ENCODE peak calls at places on chromosomes 5 and 9, in five cellular contexts. F is stimulated activated CD8-positive, alpha-beta memory T cell treated with anti-CD3 and anti-CD28 coated beads, Interleukin-12 subunit alpha, Interleukin-12 subunit beta, amount 100 ng/mL, for 4 hours; M is HTR-8/SVneo; A is WERI-Rb-1; H is GM03348. I is an unnamed sample.

GRCh38 chr5:173010547-173011464 is 27.2 kb downstream of the ATP6V0E1 start:
- DNase-seq in F (no peak), M (no peak), A (no peak), H (peak; percentile 38), I (no peak)

GRCh38 chr9:129697111-129697955 is 31.9 kb downstream of the PRRX2 start:
- DNase-seq in F (no peak), M (peak; percentile 48), A (peak; percentile 46), H (peak; percentile 89), I (peak; percentile 54)

GRCh38 chr9:36870960-36871359 is 163.1 kb downstream of the PAX5 start:
- DNase-seq in F (no peak), M (no peak), A (no peak), H (no peak), I (no peak)

GRCh38 chr5:8650197-8650596 is 781.2 kb downstream of the MTRR start:
- DNase-seq in F (no peak), M (no peak), A (peak; percentile 37), H (no peak), I (no peak)

GRCh38 chr5:79791843-79792242 is 102.2 kb downstream of the CMYA5 start:
- DNase-seq in F (no peak), M (no peak), A (no peak), H (no peak), I (no peak)

GRCh38 chr9:130484362-130485072 is 39.8 kb downstream of the ASS1 start:
- DNase-seq in F (no peak), M (no peak), A (no peak), H (no peak), I (no peak)

GRCh38 chr5:976849-977751 is 31.5 kb upstream of the NKD2 start:
- DNase-seq in F (no peak), M (no peak), A (no peak), H (no peak), I (no peak)

GRCh38 chr5:156675402-156675801 is 174.7 kb upstream of the PPP1R2B start:
- DNase-seq in F (no peak), M (no peak), A (no peak), H (peak; percentile 9), I (no peak)

GRCh38 chr5:148342371-148343048 is 7.2 kb downstream of the SPINK9 start:
- DNase-seq in F (no peak), M (no peak), A (no peak), H (no peak), I (no peak)

GRCh38 chr5:11146171-11146570 is 385.1 kb upstream of the DAP start:
- DNase-seq in F (no peak), M (no peak), A (no peak), H (no peak), I (no peak)

GRCh38 chr5:101067415-101067814 is 164.3 kb upstream of the ST8SIA4 start:
- DNase-seq in F (no peak), M (no peak), A (no peak), H (no peak), I (no peak)

GRCh38 chr9:130366888-130367550 is 77.7 kb upstream of the ASS1 start:
- DNase-seq in F (no peak), M (no peak), A (no peak), H (no peak), I (no peak)

GRCh38 chr5:132776077-132776931 is 735 bp downstream of the SEPTIN8 start:
- DNase-seq in F (no peak), M (no peak), A (peak; percentile 66), H (peak; percentile 62), I (peak; percentile 35)

GRCh38 chr9:121770415-121771273 is 119.2 kb downstream of the DAB2IP start:
- DNase-seq in F (no peak), M (no peak), A (no peak), H (peak; percentile 80), I (peak; percentile 2)

GRCh38 chr9:33442125-33442524 is 5.3 kb downstream of the AQP3 start:
- DNase-seq in F (no peak), M (no peak), A (no peak), H (no peak), I (no peak)

GRCh38 chr5:119578937-119579336 is 50.4 kb upstream of the FAM170A start:
- DNase-seq in F (no peak), M (no peak), A (peak; percentile 45), H (no peak), I (no peak)

GRCh38 chr5:134086943-134087305 is 27.6 kb upstream of the TCF7 start:
- DNase-seq in F (peak; percentile 59), M (no peak), A (no peak), H (no peak), I (no peak)

GRCh38 chr9:131672451-131672850 is 67.4 kb downstream of the RAPGEF1 start:
- DNase-seq in F (no peak), M (no peak), A (no peak), H (no peak), I (no peak)

GRCh38 chr5:134247411-134247810 is 21.5 kb upstream of the PPP2CA start:
- DNase-seq in F (no peak), M (peak; percentile 75), A (no peak), H (peak; percentile 76), I (no peak)

GRCh38 chr5:171782332-171782966 is 3.2 kb upstream of the SMIM23 start:
- DNase-seq in F (no peak), M (no peak), A (no peak), H (no peak), I (no peak)

GRCh38 chr5:159208508-159209437 is 580 bp downstream of the RNF145 start:
- DNase-seq in F (no peak), M (peak; percentile 25), A (peak; percentile 47), H (peak; percentile 75), I (peak; percentile 76)

GRCh38 chr5:39080597-39081204 is 6.5 kb upstream of the RICTOR start:
- DNase-seq in F (no peak), M (peak; percentile 56), A (peak; percentile 65), H (peak; percentile 73), I (peak; percentile 34)

GRCh38 chr5:15734058-15734457 is 234.1 kb downstream of the FBXL7 start:
- DNase-seq in F (no peak), M (no peak), A (peak; percentile 21), H (no peak), I (no peak)

GRCh38 chr9:81559741-81560140 is 129.6 kb downstream of the TLE1 start:
- DNase-seq in F (no peak), M (peak; percentile 57), A (no peak), H (peak; percentile 80), I (no peak)

GRCh38 chr9:76013797-76014196 is 123.3 kb downstream of the PCSK5 start:
- DNase-seq in F (no peak), M (no peak), A (no peak), H (no peak), I (no peak)

GRCh38 chr5:60533789-60534188 is 166.2 kb downstream of the DEPDC1B start:
- DNase-seq in F (no peak), M (no peak), A (no peak), H (no peak), I (no peak)

GRCh38 chr5:149283611-149284480 is 12.2 kb downstream of the AFAP1L1 start:
- DNase-seq in F (no peak), M (no peak), A (no peak), H (peak; percentile 28), I (no peak)

GRCh38 chr5:167694562-167694961 is 596.9 kb upstream of the WWC1 start:
- DNase-seq in F (no peak), M (no peak), A (no peak), H (no peak), I (no peak)

GRCh38 chr5:81782811-81783210 is 31.9 kb upstream of the SSBP2 start:
- DNase-seq in F (no peak), M (no peak), A (no peak), H (no peak), I (no peak)

GRCh38 chr5:14147210-14147609 is 4.1 kb downstream of the TRIO start:
- DNase-seq in F (no peak), M (no peak), A (no peak), H (no peak), I (no peak)

GRCh38 chr5:4335078-4335477 is 739.4 kb downstream of the IRX1 start:
- DNase-seq in F (no peak), M (no peak), A (no peak), H (no peak), I (no peak)

GRCh38 chr9:123225374-123225813 is 43.0 kb downstream of the STRBP start:
- DNase-seq in F (peak; percentile 15), M (peak; percentile 30), A (peak; percentile 32), H (peak; percentile 65), I (no peak)

GRCh38 chr9:33739407-33739806 is 56.0 kb upstream of the PRSS3 start:
- DNase-seq in F (no peak), M (no peak), A (no peak), H (no peak), I (no peak)

GRCh38 chr5:178437296-178438075 is 152.7 kb downstream of the COL23A1 start:
- DNase-seq in F (no peak), M (no peak), A (no peak), H (no peak), I (no peak)

GRCh38 chr9:93218671-93219420 is 34.9 kb downstream of the WNK2 start:
- DNase-seq in F (no peak), M (no peak), A (no peak), H (no peak), I (peak; percentile 21)

GRCh38 chr5:89097103-89097502 is 214.1 kb upstream of the MEF2C start:
- DNase-seq in F (no peak), M (no peak), A (no peak), H (no peak), I (no peak)

GRCh38 chr9:109449036-109449798 is 48.9 kb downstream of the PTPN3 start:
- DNase-seq in F (no peak), M (no peak), A (no peak), H (no peak), I (no peak)